ENCODE peak calls at places on chromosomes 13 and 19, in four cellular contexts. F, X, I and L are unnamed samples.

GRCh38 chr13:26623125-26623524 is 65.6 kb downstream of the WASF3 start:
- DNase-seq in F (no peak), X (no peak), I (no peak), L (no peak)

GRCh38 chr19:28961772-28962500 is 251.0 kb downstream of the UQCRFS1 start:
- DNase-seq in F (no peak), X (no peak), I (no peak), L (no peak)

GRCh38 chr13:21435710-21436151 is 23.4 kb downstream of the ZDHHC20 start:
- DNase-seq in F (no peak), X (no peak), I (no peak), L (peak)

GRCh38 chr19:46391296-46392251 is 21.8 kb downstream of the CCDC8 start:
- DNase-seq in F (no peak), X (no peak), I (no peak), L (no peak)

GRCh38 chr13:105908581-105908980 is 626.9 kb downstream of the EFNB2 start:
- DNase-seq in F (no peak), X (no peak), I (no peak), L (no peak)

GRCh38 chr19:12035220-12036172 is at the start of gene ZNF433:
- DNase-seq in F (peak), X (peak), I (peak), L (peak)

GRCh38 chr19:13051581-13052165 is 51.0 kb downstream of the LYL1 start:
- DNase-seq in F (no peak), X (no peak), I (peak), L (peak)

GRCh38 chr13:94712812-94713555 is 639 bp upstream of the SOX21 start:
- DNase-seq in F (no peak), X (no peak), I (peak), L (peak)

GRCh38 chr13:71968025-71968424 is 101.0 kb upstream of the DACH1 start:
- DNase-seq in F (no peak), X (no peak), I (peak), L (peak)

GRCh38 chr19:2923510-2923909 is 21.3 kb downstream of the ZNF77 start:
- DNase-seq in F (no peak), X (no peak), I (no peak), L (no peak)

GRCh38 chr19:29263305-29264080 is 50.5 kb upstream of the UQCRFS1 start:
- DNase-seq in F (peak), X (no peak), I (peak), L (peak)

GRCh38 chr19:45472557-45473365 is 5.0 kb downstream of the FOSB start:
- DNase-seq in F (no peak), X (no peak), I (no peak), L (no peak)